ENCODE peak calls at places on chromosomes 5 and 9, in nine cellular contexts. One of them, this sample, is unnamed.
A peak's percentile ranks its signal among the peaks of the same experiment; 100 is the strongest.

GRCh38 chr9:25716220-25716872 is 38.1 kb upstream of the TUSC1 start:
- DNase-seq in kidney tubule cell: peak; percentile 72
- DNase-seq in AG04449: peak; percentile 12
- DNase-seq in SW 1271: no peak
- DNase-seq in natural killer cell treated with Interleukin-12 subunit alpha and Interleukin-12 subunit beta and Interleukin-15 and Interleukin-18, amount 100 ng/mL, for 72 hours: no peak
- DNase-seq in midbrain: peak; percentile 43
- DNase-seq in amniotic stem cell: peak; percentile 61
- DNase-seq in NCI-H2171 treated with DMSO at 0.1 percent for 48 hours: peak; percentile 0
- DNase-seq in HS-5: peak; percentile 20
- DNase-seq in this sample: peak; percentile 21

GRCh38 chr5:40615586-40616193 is 64.0 kb upstream of the PTGER4 start:
- DNase-seq in kidney tubule cell: no peak
- DNase-seq in AG04449: peak; percentile 5
- DNase-seq in SW 1271: no peak
- DNase-seq in natural killer cell treated with Interleukin-12 subunit alpha and Interleukin-12 subunit beta and Interleukin-15 and Interleukin-18, amount 100 ng/mL, for 72 hours: no peak
- DNase-seq in midbrain: no peak
- DNase-seq in amniotic stem cell: no peak
- DNase-seq in NCI-H2171 treated with DMSO at 0.1 percent for 48 hours: no peak
- DNase-seq in HS-5: peak; percentile 18
- DNase-seq in this sample: no peak

GRCh38 chr9:134895849-134896833 is 15.5 kb downstream of the FCN2 start:
- DNase-seq in kidney tubule cell: no peak
- DNase-seq in AG04449: peak; percentile 21
- DNase-seq in SW 1271: peak; percentile 33
- DNase-seq in natural killer cell treated with Interleukin-12 subunit alpha and Interleukin-12 subunit beta and Interleukin-15 and Interleukin-18, amount 100 ng/mL, for 72 hours: no peak
- DNase-seq in midbrain: no peak
- DNase-seq in amniotic stem cell: peak; percentile 19
- DNase-seq in NCI-H2171 treated with DMSO at 0.1 percent for 48 hours: peak; percentile 100
- DNase-seq in HS-5: no peak
- DNase-seq in this sample: peak; percentile 11

GRCh38 chr5:135921388-135921787 is 25.7 kb upstream of the IL9 start:
- DNase-seq in kidney tubule cell: no peak
- DNase-seq in AG04449: no peak
- DNase-seq in SW 1271: no peak
- DNase-seq in natural killer cell treated with Interleukin-12 subunit alpha and Interleukin-12 subunit beta and Interleukin-15 and Interleukin-18, amount 100 ng/mL, for 72 hours: no peak
- DNase-seq in midbrain: no peak
- DNase-seq in amniotic stem cell: no peak
- DNase-seq in NCI-H2171 treated with DMSO at 0.1 percent for 48 hours: no peak
- DNase-seq in HS-5: peak; percentile 13
- DNase-seq in this sample: no peak

GRCh38 chr5:107092695-107093094 is 578.0 kb downstream of the EFNA5 start:
- DNase-seq in kidney tubule cell: peak; percentile 58
- DNase-seq in AG04449: no peak
- DNase-seq in SW 1271: peak; percentile 21
- DNase-seq in natural killer cell treated with Interleukin-12 subunit alpha and Interleukin-12 subunit beta and Interleukin-15 and Interleukin-18, amount 100 ng/mL, for 72 hours: no peak
- DNase-seq in midbrain: no peak
- DNase-seq in amniotic stem cell: no peak
- DNase-seq in NCI-H2171 treated with DMSO at 0.1 percent for 48 hours: no peak
- DNase-seq in HS-5: peak; percentile 40
- DNase-seq in this sample: no peak

GRCh38 chr9:126638571-126639132 is 24.9 kb downstream of the LMX1B start:
- DNase-seq in kidney tubule cell: peak; percentile 6
- DNase-seq in AG04449: no peak
- DNase-seq in SW 1271: no peak
- DNase-seq in natural killer cell treated with Interleukin-12 subunit alpha and Interleukin-12 subunit beta and Interleukin-15 and Interleukin-18, amount 100 ng/mL, for 72 hours: no peak
- DNase-seq in midbrain: no peak
- DNase-seq in amniotic stem cell: no peak
- DNase-seq in NCI-H2171 treated with DMSO at 0.1 percent for 48 hours: peak; percentile 86
- DNase-seq in HS-5: no peak
- DNase-seq in this sample: peak; percentile 35

GRCh38 chr5:176391479-176391878 is 2.9 kb downstream of the HIGD2A start:
- DNase-seq in kidney tubule cell: no peak
- DNase-seq in AG04449: no peak
- DNase-seq in SW 1271: no peak
- DNase-seq in natural killer cell treated with Interleukin-12 subunit alpha and Interleukin-12 subunit beta and Interleukin-15 and Interleukin-18, amount 100 ng/mL, for 72 hours: no peak
- DNase-seq in midbrain: no peak
- DNase-seq in amniotic stem cell: no peak
- DNase-seq in NCI-H2171 treated with DMSO at 0.1 percent for 48 hours: no peak
- DNase-seq in HS-5: no peak
- DNase-seq in this sample: no peak

GRCh38 chr9:91328186-91328585 is 33.5 kb downstream of the AUH start:
- DNase-seq in kidney tubule cell: no peak
- DNase-seq in AG04449: no peak
- DNase-seq in SW 1271: no peak
- DNase-seq in natural killer cell treated with Interleukin-12 subunit alpha and Interleukin-12 subunit beta and Interleukin-15 and Interleukin-18, amount 100 ng/mL, for 72 hours: no peak
- DNase-seq in midbrain: no peak
- DNase-seq in amniotic stem cell: no peak
- DNase-seq in NCI-H2171 treated with DMSO at 0.1 percent for 48 hours: no peak
- DNase-seq in HS-5: no peak
- DNase-seq in this sample: no peak

GRCh38 chr9:114486205-114486963 is 18.9 kb downstream of the WHRN start:
- DNase-seq in kidney tubule cell: no peak
- DNase-seq in AG04449: no peak
- DNase-seq in SW 1271: no peak
- DNase-seq in natural killer cell treated with Interleukin-12 subunit alpha and Interleukin-12 subunit beta and Interleukin-15 and Interleukin-18, amount 100 ng/mL, for 72 hours: no peak
- DNase-seq in midbrain: no peak
- DNase-seq in amniotic stem cell: no peak
- DNase-seq in NCI-H2171 treated with DMSO at 0.1 percent for 48 hours: no peak
- DNase-seq in HS-5: no peak
- DNase-seq in this sample: no peak

GRCh38 chr5:73768-74502 is 18.0 kb upstream of the PLEKHG4B start:
- DNase-seq in kidney tubule cell: no peak
- DNase-seq in AG04449: no peak
- DNase-seq in SW 1271: no peak
- DNase-seq in natural killer cell treated with Interleukin-12 subunit alpha and Interleukin-12 subunit beta and Interleukin-15 and Interleukin-18, amount 100 ng/mL, for 72 hours: no peak
- DNase-seq in midbrain: no peak
- DNase-seq in amniotic stem cell: no peak
- DNase-seq in NCI-H2171 treated with DMSO at 0.1 percent for 48 hours: no peak
- DNase-seq in HS-5: no peak
- DNase-seq in this sample: no peak

GRCh38 chr5:2387224-2388004 is 364.1 kb downstream of the IRX2 start:
- DNase-seq in kidney tubule cell: peak; percentile 40
- DNase-seq in AG04449: no peak
- DNase-seq in SW 1271: no peak
- DNase-seq in natural killer cell treated with Interleukin-12 subunit alpha and Interleukin-12 subunit beta and Interleukin-15 and Interleukin-18, amount 100 ng/mL, for 72 hours: no peak
- DNase-seq in midbrain: no peak
- DNase-seq in amniotic stem cell: no peak
- DNase-seq in NCI-H2171 treated with DMSO at 0.1 percent for 48 hours: peak; percentile 56
- DNase-seq in HS-5: no peak
- DNase-seq in this sample: no peak

GRCh38 chr5:163916376-163916775 is 411.0 kb downstream of the MAT2B start:
- DNase-seq in kidney tubule cell: no peak
- DNase-seq in AG04449: no peak
- DNase-seq in SW 1271: no peak
- DNase-seq in natural killer cell treated with Interleukin-12 subunit alpha and Interleukin-12 subunit beta and Interleukin-15 and Interleukin-18, amount 100 ng/mL, for 72 hours: peak; percentile 72
- DNase-seq in midbrain: peak; percentile 30
- DNase-seq in amniotic stem cell: no peak
- DNase-seq in NCI-H2171 treated with DMSO at 0.1 percent for 48 hours: no peak
- DNase-seq in HS-5: no peak
- DNase-seq in this sample: no peak

GRCh38 chr5:72005676-72006075 is 101.6 kb upstream of the MAP1B start:
- DNase-seq in kidney tubule cell: no peak
- DNase-seq in AG04449: no peak
- DNase-seq in SW 1271: no peak
- DNase-seq in natural killer cell treated with Interleukin-12 subunit alpha and Interleukin-12 subunit beta and Interleukin-15 and Interleukin-18, amount 100 ng/mL, for 72 hours: no peak
- DNase-seq in midbrain: no peak
- DNase-seq in amniotic stem cell: no peak
- DNase-seq in NCI-H2171 treated with DMSO at 0.1 percent for 48 hours: no peak
- DNase-seq in HS-5: no peak
- DNase-seq in this sample: no peak

GRCh38 chr5:13866792-13867191 is 77.7 kb downstream of the DNAH5 start:
- DNase-seq in kidney tubule cell: peak; percentile 46
- DNase-seq in AG04449: no peak
- DNase-seq in SW 1271: no peak
- DNase-seq in natural killer cell treated with Interleukin-12 subunit alpha and Interleukin-12 subunit beta and Interleukin-15 and Interleukin-18, amount 100 ng/mL, for 72 hours: no peak
- DNase-seq in midbrain: no peak
- DNase-seq in amniotic stem cell: no peak
- DNase-seq in NCI-H2171 treated with DMSO at 0.1 percent for 48 hours: no peak
- DNase-seq in HS-5: peak; percentile 15
- DNase-seq in this sample: peak; percentile 18

GRCh38 chr9:3205421-3206095 is 320.2 kb downstream of the RFX3 start:
- DNase-seq in kidney tubule cell: no peak
- DNase-seq in AG04449: no peak
- DNase-seq in SW 1271: no peak
- DNase-seq in natural killer cell treated with Interleukin-12 subunit alpha and Interleukin-12 subunit beta and Interleukin-15 and Interleukin-18, amount 100 ng/mL, for 72 hours: no peak
- DNase-seq in midbrain: peak; percentile 1
- DNase-seq in amniotic stem cell: no peak
- DNase-seq in NCI-H2171 treated with DMSO at 0.1 percent for 48 hours: peak; percentile 57
- DNase-seq in HS-5: no peak
- DNase-seq in this sample: no peak

GRCh38 chr5:151492729-151493128 is 45.3 kb downstream of the SLC36A1 start:
- DNase-seq in kidney tubule cell: peak; percentile 66
- DNase-seq in AG04449: peak; percentile 36
- DNase-seq in SW 1271: no peak
- DNase-seq in natural killer cell treated with Interleukin-12 subunit alpha and Interleukin-12 subunit beta and Interleukin-15 and Interleukin-18, amount 100 ng/mL, for 72 hours: no peak
- DNase-seq in midbrain: no peak
- DNase-seq in amniotic stem cell: peak; percentile 20
- DNase-seq in NCI-H2171 treated with DMSO at 0.1 percent for 48 hours: no peak
- DNase-seq in HS-5: no peak
- DNase-seq in this sample: peak; percentile 8

GRCh38 chr5:67516959-67517358 is 320.4 kb upstream of the CD180 start:
- DNase-seq in kidney tubule cell: peak; percentile 32
- DNase-seq in AG04449: no peak
- DNase-seq in SW 1271: no peak
- DNase-seq in natural killer cell treated with Interleukin-12 subunit alpha and Interleukin-12 subunit beta and Interleukin-15 and Interleukin-18, amount 100 ng/mL, for 72 hours: no peak
- DNase-seq in midbrain: no peak
- DNase-seq in amniotic stem cell: peak; percentile 15
- DNase-seq in NCI-H2171 treated with DMSO at 0.1 percent for 48 hours: no peak
- DNase-seq in HS-5: peak; percentile 8
- DNase-seq in this sample: no peak

GRCh38 chr5:72586788-72587530 is 79.7 kb upstream of the ZNF366 start:
- DNase-seq in kidney tubule cell: peak; percentile 1
- DNase-seq in AG04449: no peak
- DNase-seq in SW 1271: no peak
- DNase-seq in natural killer cell treated with Interleukin-12 subunit alpha and Interleukin-12 subunit beta and Interleukin-15 and Interleukin-18, amount 100 ng/mL, for 72 hours: no peak
- DNase-seq in midbrain: no peak
- DNase-seq in amniotic stem cell: no peak
- DNase-seq in NCI-H2171 treated with DMSO at 0.1 percent for 48 hours: no peak
- DNase-seq in HS-5: no peak
- DNase-seq in this sample: no peak

GRCh38 chr9:96383165-96383939 is at the start of gene SLC35D2:
- DNase-seq in kidney tubule cell: peak; percentile 82
- DNase-seq in AG04449: no peak
- DNase-seq in SW 1271: peak; percentile 56
- DNase-seq in natural killer cell treated with Interleukin-12 subunit alpha and Interleukin-12 subunit beta and Interleukin-15 and Interleukin-18, amount 100 ng/mL, for 72 hours: peak; percentile 67
- DNase-seq in midbrain: peak; percentile 48
- DNase-seq in amniotic stem cell: no peak
- DNase-seq in NCI-H2171 treated with DMSO at 0.1 percent for 48 hours: peak; percentile 14
- DNase-seq in HS-5: no peak
- DNase-seq in this sample: peak; percentile 66

GRCh38 chr5:1883925-1884637 is 1.4 kb upstream of the IRX4 start:
- DNase-seq in kidney tubule cell: no peak
- DNase-seq in AG04449: no peak
- DNase-seq in SW 1271: no peak
- DNase-seq in natural killer cell treated with Interleukin-12 subunit alpha and Interleukin-12 subunit beta and Interleukin-15 and Interleukin-18, amount 100 ng/mL, for 72 hours: peak; percentile 8
- DNase-seq in midbrain: no peak
- DNase-seq in amniotic stem cell: no peak
- DNase-seq in NCI-H2171 treated with DMSO at 0.1 percent for 48 hours: peak; percentile 35
- DNase-seq in HS-5: no peak
- DNase-seq in this sample: no peak

GRCh38 chr5:141848771-141849370 is 29.3 kb downstream of the PCDH1 start:
- DNase-seq in kidney tubule cell: peak; percentile 98
- DNase-seq in AG04449: no peak
- DNase-seq in SW 1271: peak; percentile 91
- DNase-seq in natural killer cell treated with Interleukin-12 subunit alpha and Interleukin-12 subunit beta and Interleukin-15 and Interleukin-18, amount 100 ng/mL, for 72 hours: no peak
- DNase-seq in midbrain: no peak
- DNase-seq in amniotic stem cell: no peak
- DNase-seq in NCI-H2171 treated with DMSO at 0.1 percent for 48 hours: no peak
- DNase-seq in HS-5: peak; percentile 53
- DNase-seq in this sample: peak; percentile 91

GRCh38 chr9:121587863-121588262 is 63.6 kb upstream of the DAB2IP start:
- DNase-seq in kidney tubule cell: no peak
- DNase-seq in AG04449: no peak
- DNase-seq in SW 1271: no peak
- DNase-seq in natural killer cell treated with Interleukin-12 subunit alpha and Interleukin-12 subunit beta and Interleukin-15 and Interleukin-18, amount 100 ng/mL, for 72 hours: no peak
- DNase-seq in midbrain: no peak
- DNase-seq in amniotic stem cell: no peak
- DNase-seq in NCI-H2171 treated with DMSO at 0.1 percent for 48 hours: no peak
- DNase-seq in HS-5: no peak
- DNase-seq in this sample: no peak

GRCh38 chr5:134568761-134569725 is 43.6 kb downstream of the JADE2 start:
- DNase-seq in kidney tubule cell: peak; percentile 87
- DNase-seq in AG04449: no peak
- DNase-seq in SW 1271: no peak
- DNase-seq in natural killer cell treated with Interleukin-12 subunit alpha and Interleukin-12 subunit beta and Interleukin-15 and Interleukin-18, amount 100 ng/mL, for 72 hours: no peak
- DNase-seq in midbrain: peak; percentile 61
- DNase-seq in amniotic stem cell: no peak
- DNase-seq in NCI-H2171 treated with DMSO at 0.1 percent for 48 hours: no peak
- DNase-seq in HS-5: no peak
- DNase-seq in this sample: no peak

GRCh38 chr9:123655681-123656423 is 274.1 kb downstream of the DENND1A start:
- DNase-seq in kidney tubule cell: no peak
- DNase-seq in AG04449: no peak
- DNase-seq in SW 1271: no peak
- DNase-seq in natural killer cell treated with Interleukin-12 subunit alpha and Interleukin-12 subunit beta and Interleukin-15 and Interleukin-18, amount 100 ng/mL, for 72 hours: no peak
- DNase-seq in midbrain: no peak
- DNase-seq in amniotic stem cell: no peak
- DNase-seq in NCI-H2171 treated with DMSO at 0.1 percent for 48 hours: no peak
- DNase-seq in HS-5: no peak
- DNase-seq in this sample: no peak

GRCh38 chr9:21174671-21175070 is 8.2 kb upstream of the IFNA21 start:
- DNase-seq in kidney tubule cell: no peak
- DNase-seq in AG04449: no peak
- DNase-seq in SW 1271: no peak
- DNase-seq in natural killer cell treated with Interleukin-12 subunit alpha and Interleukin-12 subunit beta and Interleukin-15 and Interleukin-18, amount 100 ng/mL, for 72 hours: no peak
- DNase-seq in midbrain: no peak
- DNase-seq in amniotic stem cell: no peak
- DNase-seq in NCI-H2171 treated with DMSO at 0.1 percent for 48 hours: no peak
- DNase-seq in HS-5: no peak
- DNase-seq in this sample: no peak

GRCh38 chr9:10062629-10063395 is 550.0 kb downstream of the PTPRD start:
- DNase-seq in kidney tubule cell: peak; percentile 62
- DNase-seq in AG04449: no peak
- DNase-seq in SW 1271: no peak
- DNase-seq in natural killer cell treated with Interleukin-12 subunit alpha and Interleukin-12 subunit beta and Interleukin-15 and Interleukin-18, amount 100 ng/mL, for 72 hours: no peak
- DNase-seq in midbrain: no peak
- DNase-seq in amniotic stem cell: no peak
- DNase-seq in NCI-H2171 treated with DMSO at 0.1 percent for 48 hours: no peak
- DNase-seq in HS-5: peak; percentile 69
- DNase-seq in this sample: no peak

GRCh38 chr9:6645153-6646027 is at the start of gene GLDC:
- DNase-seq in kidney tubule cell: peak; percentile 97
- DNase-seq in AG04449: no peak
- DNase-seq in SW 1271: peak; percentile 64
- DNase-seq in natural killer cell treated with Interleukin-12 subunit alpha and Interleukin-12 subunit beta and Interleukin-15 and Interleukin-18, amount 100 ng/mL, for 72 hours: no peak
- DNase-seq in midbrain: peak; percentile 63
- DNase-seq in amniotic stem cell: no peak
- DNase-seq in NCI-H2171 treated with DMSO at 0.1 percent for 48 hours: peak; percentile 78
- DNase-seq in HS-5: no peak
- DNase-seq in this sample: no peak

GRCh38 chr9:137303031-137303892 is 1.2 kb upstream of the NRARP start:
- DNase-seq in kidney tubule cell: no peak
- DNase-seq in AG04449: no peak
- DNase-seq in SW 1271: no peak
- DNase-seq in natural killer cell treated with Interleukin-12 subunit alpha and Interleukin-12 subunit beta and Interleukin-15 and Interleukin-18, amount 100 ng/mL, for 72 hours: peak; percentile 59
- DNase-seq in midbrain: no peak
- DNase-seq in amniotic stem cell: no peak
- DNase-seq in NCI-H2171 treated with DMSO at 0.1 percent for 48 hours: peak; percentile 30
- DNase-seq in HS-5: no peak
- DNase-seq in this sample: no peak

This sample was measured in SW480.